ENCODE peak calls at places on chromosome 14, in six cellular contexts. E is cortex of kidney; M is lower leg skin; H is NT2/D1; D is uterus; V is central memory CD4-positive, alpha-beta T cell. O is an unnamed sample.

GRCh38 chr14:76446486-76446885 is 70.5 kb downstream of the ESRRB start:
- DNase-seq in M (no peak), V (no peak), E (no peak), H (no peak), D (no peak), O (no peak)

GRCh38 chr14:68797180-68797670 is 4.4 kb upstream of the ZFP36L1 start:
- DNase-seq in E (no peak), D (no peak), H (peak; percentile 80), V (no peak), M (peak; percentile 17), O (no peak)

GRCh38 chr14:50237448-50237847 is 6.1 kb upstream of the SOS2 start:
- DNase-seq in E (no peak), D (no peak), V (no peak), H (no peak), M (no peak), O (no peak)

GRCh38 chr14:104976198-104977007 is 1.8 kb downstream of the AHNAK2 start:
- DNase-seq in E (no peak), D (peak; percentile 79), V (peak; percentile 81), M (peak; percentile 82), H (no peak), O (peak; percentile 88)

GRCh38 chr14:39607978-39608377 is 175.7 kb upstream of the FBXO33 start:
- DNase-seq in H (no peak), M (no peak), E (no peak), V (no peak), D (no peak), O (no peak)

GRCh38 chr14:92316937-92317336 is 6.0 kb upstream of the SLC24A4 start:
- DNase-seq in D (no peak), M (no peak), H (no peak), V (no peak), E (no peak), O (no peak)

GRCh38 chr14:52327374-52328226 is 13.5 kb downstream of the PTGER2 start:
- DNase-seq in V (no peak), D (no peak), E (no peak), H (no peak), M (no peak), O (peak; percentile 43)

GRCh38 chr14:105856676-105857222 is 330.4 kb downstream of the TMEM121 start:
- DNase-seq in M (no peak), V (no peak), D (no peak), H (no peak), E (no peak), O (no peak)

GRCh38 chr14:101060171-101060601 is 156.7 kb upstream of the RTL1 start:
- DNase-seq in E (no peak), D (no peak), M (no peak), V (no peak), H (no peak), O (no peak)

GRCh38 chr14:71675902-71676291 is 256.3 kb upstream of the RGS6 start:
- DNase-seq in H (no peak), D (no peak), V (no peak), M (no peak), E (no peak), O (peak; percentile 52)

GRCh38 chr14:91303091-91303923 is 58.8 kb upstream of the GPR68 start:
- DNase-seq in D (no peak), M (no peak), E (no peak), V (no peak), H (peak; percentile 76), O (peak; percentile 12)

GRCh38 chr14:68621400-68622365 is 171.2 kb downstream of the ZFP36L1 start:
- DNase-seq in M (peak; percentile 17), V (no peak), D (no peak), E (no peak), H (no peak), O (peak; percentile 83)

GRCh38 chr14:56295743-56296142 is 177.5 kb downstream of the PELI2 start:
- DNase-seq in E (no peak), D (no peak), M (no peak), V (no peak), H (no peak), O (no peak)

GRCh38 chr14:26963696-26964095 is 365.9 kb upstream of the NOVA1 start:
- DNase-seq in D (peak; percentile 37), E (no peak), V (no peak), H (no peak), M (peak; percentile 57), O (no peak)

GRCh38 chr14:25049559-25050493 is at the start of gene STXBP6:
- DNase-seq in E (no peak), H (no peak), V (no peak), M (peak; percentile 51), D (peak; percentile 70), O (peak; percentile 92)

GRCh38 chr14:72607386-72608125 is 286.3 kb downstream of the DPF3 start:
- DNase-seq in M (no peak), E (no peak), V (no peak), D (no peak), H (no peak), O (peak; percentile 55)

GRCh38 chr14:57575482-57575881 is 81.8 kb upstream of the CCDC198 start:
- DNase-seq in V (no peak), H (no peak), D (no peak), M (no peak), E (no peak), O (no peak)

GRCh38 chr14:90678846-90679362 is 137.3 kb downstream of the TTC7B start:
- DNase-seq in V (no peak), M (no peak), H (no peak), E (no peak), D (no peak), O (no peak)

GRCh38 chr14:88746042-88746441 is 46.7 kb downstream of the EML5 start:
- DNase-seq in D (no peak), V (no peak), E (no peak), M (no peak), H (no peak), O (no peak)

GRCh38 chr14:27090716-27091115 is 492.9 kb upstream of the NOVA1 start:
- DNase-seq in V (no peak), H (no peak), E (no peak), D (no peak), M (no peak), O (no peak)

GRCh38 chr14:94480809-94481208 is 4.8 kb upstream of the SERPINA9 start:
- DNase-seq in H (no peak), E (no peak), M (no peak), D (no peak), V (no peak), O (peak; percentile 57)

GRCh38 chr14:22438742-22439141 is 150.3 kb downstream of the DAD1 start:
- DNase-seq in E (no peak), D (no peak), V (no peak), H (no peak), M (no peak), O (no peak)

GRCh38 chr14:70753518-70753953 is 55.8 kb downstream of the MAP3K9 start:
- DNase-seq in M (no peak), H (no peak), D (no peak), V (no peak), E (no peak), O (no peak)

GRCh38 chr14:104758981-104759975 is 6.3 kb downstream of the SIVA1 start:
- DNase-seq in E (no peak), V (no peak), H (no peak), M (no peak), D (no peak), O (no peak)

GRCh38 chr14:64195194-64195593 is 99.0 kb downstream of the ESR2 start:
- DNase-seq in H (no peak), D (no peak), V (peak; percentile 29), M (no peak), E (no peak), O (no peak)

GRCh38 chr14:99281396-99281795 is 9.4 kb upstream of the BCL11B start:
- DNase-seq in E (no peak), M (no peak), D (no peak), V (no peak), H (no peak), O (no peak)

GRCh38 chr14:64728106-64728505 is 23.9 kb downstream of the PLEKHG3 start:
- DNase-seq in E (no peak), H (no peak), M (no peak), V (no peak), D (no peak), O (no peak)

GRCh38 chr14:30053103-30053502 is 125.5 kb upstream of the PRKD1 start:
- DNase-seq in M (no peak), V (no peak), D (no peak), E (no peak), H (no peak), O (no peak)

GRCh38 chr14:34181308-34181707 is 230.4 kb upstream of the EGLN3 start:
- DNase-seq in H (no peak), V (no peak), D (no peak), E (no peak), M (no peak), O (no peak)

GRCh38 chr14:64721391-64721791 is 17.2 kb downstream of the PLEKHG3 start:
- DNase-seq in V (no peak), M (no peak), H (no peak), E (no peak), D (peak; percentile 54), O (peak; percentile 93)

GRCh38 chr14:102938191-102938590 is 15.7 kb downstream of the AMN start:
- DNase-seq in H (no peak), M (no peak), D (no peak), E (no peak), V (no peak), O (no peak)

GRCh38 chr14:95609398-95609990 is 74.6 kb downstream of the GLRX5 start:
- DNase-seq in E (no peak), M (no peak), D (no peak), V (no peak), H (peak; percentile 61), O (peak; percentile 60)

GRCh38 chr14:68978550-68978911 is 571 bp downstream of the ACTN1 start:
- DNase-seq in V (peak; percentile 28), H (no peak), E (no peak), M (no peak), D (peak; percentile 80), O (peak; percentile 73)

GRCh38 chr14:32542507-32542906 is 213.4 kb downstream of the AKAP6 start:
- DNase-seq in V (no peak), H (no peak), E (no peak), D (no peak), M (no peak), O (no peak)

GRCh38 chr14:22458737-22459136 is 130.3 kb downstream of the DAD1 start:
- DNase-seq in E (no peak), D (no peak), H (no peak), V (no peak), M (no peak), O (no peak)